ENCODE peak calls at places on chromosomes 2 and 18, in four cellular contexts. G is WTC11, I is HepG2, J is K562. L is an unnamed sample.

GRCh38 chr2:172438741-172439508 is 11.5 kb downstream of the ITGA6 start:
- DNase-seq in J (no peak), G (no peak), I (no peak), L (no peak)

GRCh38 chr2:117801826-117802225 is 12.7 kb upstream of the DDX18 start:
- DNase-seq in J (no peak), G (no peak), I (no peak), L (no peak)

GRCh38 chr2:181605889-181606837 is 50.7 kb downstream of the CERKL start:
- DNase-seq in I (no peak), G (no peak), J (no peak), L (no peak)

GRCh38 chr2:113202305-113203216 is 28.8 kb downstream of the PSD4 start:
- DNase-seq in J (no peak), I (no peak), G (peak; percentile 30), L (no peak)

GRCh38 chr2:224442092-224442999 is 40.4 kb upstream of the FAM124B start:
- DNase-seq in J (no peak), I (no peak), G (peak; percentile 37), L (no peak)

GRCh38 chr2:53576361-53576620 is 191.3 kb upstream of the CHAC2 start:
- DNase-seq in J (no peak), I (no peak), G (no peak), L (no peak)

GRCh38 chr2:7673843-7674242 is 756.6 kb downstream of the RNF144A start:
- DNase-seq in I (no peak), G (no peak), J (no peak), L (no peak)

GRCh38 chr2:30272761-30273573 is 41.6 kb downstream of the LBH start:
- DNase-seq in I (no peak), J (no peak), G (no peak), L (no peak)

GRCh38 chr18:31203086-31203793 is 40.6 kb upstream of the DSC1 start:
- DNase-seq in I (peak; percentile 63), G (no peak), J (no peak), L (no peak)

GRCh38 chr2:227383687-227384086 is 4.1 kb downstream of the SCYGR1 start:
- DNase-seq in I (no peak), J (no peak), G (no peak), L (no peak)

DNA sequence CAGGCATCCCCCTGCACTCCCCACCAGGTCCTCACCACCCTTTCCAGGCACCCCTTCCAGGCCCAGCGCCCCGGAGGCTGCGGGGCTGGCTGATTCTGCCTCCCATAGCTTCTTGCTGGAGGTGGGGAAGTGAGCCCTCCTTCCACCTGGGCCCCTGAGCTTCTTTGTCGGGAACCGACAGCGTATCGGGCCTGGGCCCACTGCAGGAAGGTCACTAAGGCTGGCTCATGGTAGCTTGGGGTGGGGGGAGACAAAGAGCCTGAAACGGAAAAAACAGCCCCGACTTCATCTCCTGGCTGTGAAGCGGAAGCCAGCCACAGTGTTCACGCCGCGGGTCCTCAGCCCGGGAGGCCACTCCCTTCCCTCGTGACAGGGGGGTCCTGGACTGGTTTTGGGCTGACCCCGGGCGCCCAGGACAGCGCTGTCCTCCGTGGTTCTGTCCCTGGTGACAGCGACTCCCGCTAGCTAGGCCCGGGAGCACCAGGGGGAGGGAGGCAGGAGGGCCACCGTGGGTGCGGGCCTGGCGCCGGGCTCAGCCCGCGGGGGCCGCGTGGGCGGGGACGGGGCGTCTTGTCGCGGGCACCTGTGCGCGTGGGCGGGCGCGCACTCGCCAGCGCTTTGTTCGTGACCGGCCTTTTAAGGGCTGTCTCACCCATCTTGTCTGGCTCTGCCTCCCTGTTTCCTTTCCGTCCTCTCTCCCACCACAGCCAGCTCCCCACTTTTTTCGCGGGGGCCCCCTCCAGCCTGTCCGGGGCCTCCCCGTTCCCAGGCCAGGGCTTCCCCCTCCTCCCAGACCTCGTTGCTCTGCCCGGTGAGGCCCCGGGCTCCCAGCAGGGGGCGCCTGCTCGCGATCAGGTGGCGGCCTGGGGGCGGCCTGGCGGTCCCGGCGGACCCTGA is 64.9 kb downstream of the DNMT3A start:
- DNase-seq in G (peak; percentile 81), I (no peak), J (peak; percentile 71), L (no peak)
- TF ChIP-seq TCF7 in G (no peak), I (no peak), J (no peak), L (no peak)

GRCh38 chr2:63763336-63764056 is 78.2 kb upstream of the UGP2 start:
- DNase-seq in I (no peak), G (no peak), J (no peak), L (no peak)
- TF ChIP-seq MAX in I (no peak), G (no peak), J (no peak), L (no peak)

GRCh38 chr2:177295479-177295878 is 31.0 kb upstream of the NFE2L2 start:
- DNase-seq in J (no peak), I (no peak), G (no peak), L (no peak)

GRCh38 chr2:177291701-177292100 is 27.2 kb upstream of the NFE2L2 start:
- DNase-seq in J (no peak), G (no peak), I (no peak), L (no peak)

GRCh38 chr2:177284531-177284930 is 20.0 kb upstream of the NFE2L2 start:
- DNase-seq in J (no peak), G (no peak), I (no peak), L (no peak)

GRCh38 chr2:177285892-177286715 is 21.6 kb upstream of the NFE2L2 start:
- DNase-seq in I (no peak), G (no peak), J (no peak), L (no peak)

DNA sequence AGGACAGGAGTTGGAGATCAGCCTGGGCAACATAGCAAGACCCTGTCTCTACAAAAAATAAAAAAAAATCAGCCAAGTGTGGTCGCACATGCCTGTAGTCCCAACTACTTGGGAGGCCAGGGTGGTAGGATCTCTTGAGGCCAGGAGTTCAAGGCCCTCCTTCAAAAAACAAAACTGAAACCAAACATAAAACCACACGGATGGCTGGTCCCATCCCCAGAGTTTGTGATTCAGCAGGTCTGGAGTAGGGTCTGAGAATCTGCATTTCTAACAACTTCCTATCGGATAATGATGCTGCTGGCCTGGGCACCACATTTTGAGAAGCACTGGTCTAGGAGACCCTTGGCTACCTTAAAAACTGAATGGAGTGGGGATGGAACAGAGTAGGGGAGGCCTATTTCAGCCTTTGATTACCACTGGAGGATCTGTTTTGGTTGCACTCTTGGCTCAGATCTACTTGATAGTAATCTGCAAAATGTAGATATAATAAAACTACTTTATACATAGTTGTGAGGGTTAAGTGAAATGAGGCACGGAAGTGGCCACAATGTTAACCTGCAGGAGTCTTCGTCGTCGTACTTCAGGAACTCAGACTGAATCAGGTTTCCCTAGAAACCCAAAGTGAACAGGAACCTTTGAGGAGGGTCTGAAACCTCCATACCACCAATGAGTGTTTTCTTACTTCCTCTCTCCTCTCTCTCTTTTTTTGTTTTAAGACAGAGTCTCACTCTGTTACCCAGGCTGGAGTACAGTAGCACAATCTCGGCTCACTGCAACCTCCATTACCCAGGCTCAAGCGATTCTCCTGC is 25.5 kb upstream of the NFE2L2 start:
- DNase-seq in G (no peak), J (no peak), I (no peak), L (peak; percentile 46)
- TF ChIP-seq TCF7 in G (no peak), J (no peak), I (no peak), L (no peak)

GRCh38 chr2:86807462-86808275 is 17.0 kb upstream of the CD8A start:
- DNase-seq in J (no peak), G (peak; percentile 66), I (peak; percentile 56), L (no peak)
- TF ChIP-seq MAX in J (no peak), G (peak; percentile 98), I (peak; percentile 95), L (no peak)

DNA sequence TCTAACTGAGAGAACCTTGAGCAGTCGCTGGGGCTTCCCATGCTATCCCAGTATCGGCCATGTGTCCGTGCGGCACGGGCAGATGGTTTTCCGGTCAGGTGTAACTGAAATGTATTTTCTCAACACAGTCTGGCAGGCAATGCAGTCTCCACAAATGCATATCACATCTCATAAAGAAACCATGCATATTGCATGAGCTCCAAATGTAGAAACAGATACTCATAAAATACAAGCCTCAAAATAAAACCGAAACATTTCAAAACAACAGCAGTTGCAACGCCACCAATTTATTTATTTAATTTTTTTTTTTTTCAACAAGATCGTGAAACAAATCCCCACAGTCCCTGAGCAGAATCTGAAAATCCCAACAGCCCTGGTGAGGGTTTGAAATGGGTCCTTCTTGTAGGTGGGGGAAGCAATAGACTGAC is 299.4 kb downstream of the LPIN1 start:
- DNase-seq in J (no peak), I (no peak), G (no peak), L (peak; percentile 85)
- TF ChIP-seq TCF7 in J (no peak), I (no peak), G (no peak), L (peak; percentile 33)

DNA sequence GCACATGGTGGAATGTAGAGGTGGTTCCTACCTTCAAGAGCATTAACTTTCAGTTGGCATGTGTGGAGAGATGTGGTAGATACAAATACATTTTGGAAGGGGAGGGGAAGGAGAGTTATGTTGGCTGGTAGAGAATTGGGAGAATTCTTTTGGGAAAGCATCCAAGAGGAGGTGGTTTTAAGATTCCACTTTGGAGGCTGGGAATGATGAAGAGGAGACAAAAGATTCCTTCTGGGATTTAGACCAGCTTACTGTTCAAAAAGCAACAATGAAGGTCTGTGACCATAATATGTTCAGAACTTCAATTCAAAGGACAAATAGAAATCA is 120.8 kb upstream of the FOSL2 start:
- DNase-seq in G (no peak), I (no peak), J (no peak), L (no peak)
- TF ChIP-seq MAX in G (no peak), I (no peak), J (no peak), L (no peak)

GRCh38 chr2:233414777-233415570 is 60.7 kb downstream of the DGKD start:
- DNase-seq in J (no peak), G (no peak), I (no peak), L (no peak)
- TF ChIP-seq TCF7 in J (no peak), G (no peak), I (no peak), L (no peak)

GRCh38 chr2:20049631-20050030 is 1.8 kb downstream of the LAPTM4A start:
- DNase-seq in I (no peak), G (no peak), J (no peak), L (no peak)

GRCh38 chr2:20051518-20052228 is at the start of gene LAPTM4A:
- DNase-seq in I (peak; percentile 100), G (peak; percentile 98), J (peak; percentile 98), L (peak; percentile 99)

GRCh38 chr2:20052229-20052871 is 922 bp upstream of the LAPTM4A start:
- DNase-seq in J (no peak), G (no peak), I (peak; percentile 66), L (no peak)

GRCh38 chr2:20050104-20050711 is 1.2 kb downstream of the LAPTM4A start:
- DNase-seq in I (peak; percentile 18), G (no peak), J (peak; percentile 36), L (peak; percentile 49)

DNA sequence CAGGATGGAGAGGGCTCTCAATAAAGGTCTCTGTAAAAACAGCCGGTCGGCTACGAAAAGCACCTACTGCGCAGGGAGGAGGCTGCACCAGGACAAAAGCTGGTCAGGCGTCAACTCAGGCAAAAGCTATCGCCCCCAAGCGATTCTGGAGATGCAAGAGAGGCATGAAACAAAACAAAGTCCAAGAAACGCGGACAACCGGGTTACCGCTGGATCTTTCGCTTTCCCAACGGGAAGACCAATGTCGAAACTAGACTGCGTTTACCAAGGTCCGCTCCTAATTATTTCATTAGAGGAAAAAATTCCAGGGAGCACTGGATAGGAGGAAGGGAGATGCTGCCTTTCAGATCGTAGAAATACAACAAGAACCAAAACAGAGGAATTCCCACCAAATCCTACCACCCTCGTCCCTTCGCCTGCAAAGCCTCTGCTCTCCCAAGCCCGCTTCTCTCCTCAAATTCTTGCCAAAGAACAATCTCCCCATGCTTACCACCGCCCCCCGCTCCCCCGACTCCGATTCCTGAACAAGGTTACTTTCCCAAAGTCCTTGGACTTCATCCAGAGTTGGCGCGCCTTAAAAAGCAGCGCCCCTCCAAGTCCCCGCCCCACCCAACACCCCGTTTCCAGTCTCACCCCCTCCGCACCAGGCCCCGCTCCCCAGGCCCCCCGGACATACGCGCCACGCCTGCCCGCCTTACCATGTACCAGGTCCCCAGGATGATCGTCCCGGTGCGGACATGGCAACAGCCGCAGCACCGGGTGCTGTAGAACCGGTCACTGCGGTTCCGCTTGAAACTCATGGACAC is 513 bp downstream of the LAPTM4A start:
- DNase-seq in I (peak; percentile 81), J (peak; percentile 70), G (peak; percentile 64), L (no peak)
- TF ChIP-seq MAX in I (peak; percentile 52), J (no peak), G (no peak), L (no peak)